ENCODE peak calls at places on chromosome 1, in six cellular contexts. S is activated CD4-positive, alpha-beta T cell treated with anti-CD3 and anti-CD28 coated beads, Interleukin-2, amount 50 U/mL, for 48 hours; Y is spleen; D is psoas muscle; B is Caki2; G is RWPE1. T is an unnamed sample.

GRCh38 chr1:7333094-7333493 is 438.0 kb upstream of the VAMP3 start:
- DNase-seq in S (no peak), Y (no peak), D (no peak), B (no peak), G (no peak), T (no peak)

GRCh38 chr1:215566556-215567490 is at the start of gene KCTD3:
- DNase-seq in S (peak), Y (peak), D (peak), B (peak), G (peak), T (peak)

GRCh38 chr1:29669912-29670311 is 433.6 kb downstream of the PTPRU start:
- DNase-seq in S (no peak), Y (no peak), D (no peak), B (no peak), G (no peak), T (no peak)

GRCh38 chr1:226549937-226550670 is 1.5 kb downstream of the STUM start:
- DNase-seq in S (peak), Y (no peak), D (peak), B (no peak), G (peak), T (peak)

GRCh38 chr1:42966688-42967609 is 8.3 kb upstream of the SLC2A1 start:
- DNase-seq in S (no peak), Y (peak), D (no peak), B (peak), G (peak), T (peak)

GRCh38 chr1:153606194-153606593 is 6.7 kb downstream of the S100A16 start:
- DNase-seq in S (no peak), Y (peak), D (no peak), B (no peak), G (no peak), T (no peak)

GRCh38 chr1:214446772-214447556 is 104.4 kb downstream of the PTPN14 start:
- DNase-seq in S (no peak), Y (no peak), D (no peak), B (peak), G (peak), T (peak)

GRCh38 chr1:19338323-19338762 is 26.2 kb downstream of the SLC66A1 start:
- DNase-seq in S (no peak), Y (no peak), D (no peak), B (no peak), G (no peak), T (no peak)

GRCh38 chr1:11955221-11955620 is 20.7 kb downstream of the PLOD1 start:
- DNase-seq in S (no peak), Y (no peak), D (no peak), B (no peak), G (no peak), T (no peak)

GRCh38 chr1:53693773-53694717 is 44.9 kb downstream of the GLIS1 start:
- DNase-seq in S (no peak), Y (peak), D (no peak), B (no peak), G (no peak), T (peak)

GRCh38 chr1:231885209-231885854 is 258.7 kb downstream of the DISC1 start:
- DNase-seq in S (no peak), Y (no peak), D (no peak), B (no peak), G (no peak), T (peak)